ENCODE peak calls at places on chromosomes 11 and 22, in ten cellular contexts. V is left ventricle myocardium inferior, G is neural crest cell, C is Caco-2, F is fibroblast of mammary gland, Q is endothelial cell, N is fibroblast of the aortic adventitia, D is uterus, X is WTC11, E is nephron progenitor cell. K is an unnamed sample.

GRCh38 chr11:121544956-121545355 is 92.2 kb upstream of the SORL1-AS1 start:
- DNase-seq in V (no peak), C (no peak), F (no peak), N (no peak), D (no peak), E (no peak), G (no peak), Q (no peak), X (no peak), K (no peak)

GRCh38 chr11:69486773-69487266 is 5.4 kb downstream of the LINC01488 start:
- DNase-seq in C (no peak), N (no peak), G (no peak), F (no peak), E (no peak), V (peak), X (no peak), D (no peak), Q (no peak), K (no peak)

GRCh38 chr22:21942407-21942895 is 10.2 kb downstream of the PPM1F start:
- DNase-seq in V (peak), C (no peak), Q (peak), G (no peak), D (peak), N (peak), X (no peak), E (no peak), F (peak), K (peak)

GRCh38 chr11:105829084-105829483 is 193.0 kb downstream of the MSANTD4 start:
- DNase-seq in F (no peak), C (no peak), N (no peak), X (no peak), V (no peak), Q (no peak), D (no peak), G (no peak), E (no peak), K (no peak)

GRCh38 chr11:72676874-72677341 is 2.7 kb upstream of the PDE2A start:
- DNase-seq in X (peak), E (peak), G (peak), N (peak), D (peak), F (peak), C (peak), Q (peak), V (peak), K (peak)

GRCh38 chr11:111788464-111788863 is 22.3 kb upstream of the PPP2R1B start:
- DNase-seq in N (no peak), X (no peak), E (no peak), Q (no peak), V (no peak), D (no peak), C (no peak), F (no peak), G (no peak), K (no peak)

GRCh38 chr11:57306156-57306876 is 18.4 kb downstream of the TNKS1BP1 start:
- DNase-seq in X (no peak), D (no peak), N (no peak), V (no peak), F (peak), E (no peak), Q (no peak), G (no peak), C (no peak), K (no peak)

GRCh38 chr11:66317766-66318575 is 1.1 kb upstream of the CD248 start:
- DNase-seq in V (peak), E (peak), X (peak), C (peak), F (peak), G (no peak), D (peak), N (peak), Q (no peak), K (peak)

GRCh38 chr11:36273110-36273509 is 16.1 kb downstream of the COMMD9 start:
- DNase-seq in F (peak), G (no peak), N (no peak), C (no peak), X (no peak), D (no peak), Q (no peak), V (no peak), E (no peak), K (peak)

GRCh38 chr11:58934945-58935513 is 4.3 kb upstream of the GLYATL1 start:
- DNase-seq in Q (no peak), E (no peak), F (no peak), D (no peak), C (no peak), G (no peak), N (no peak), V (no peak), X (no peak), K (no peak)

GRCh38 chr22:19612866-19613572 is 88.8 kb upstream of the CLDN5 start:
- DNase-seq in C (no peak), F (no peak), Q (no peak), E (no peak), X (no peak), V (no peak), N (no peak), D (no peak), G (no peak), K (no peak)

GRCh38 chr11:61923166-61924015 is 6.0 kb upstream of the RAB3IL1 start:
- DNase-seq in N (peak), G (no peak), Q (no peak), D (peak), F (peak), X (peak), V (peak), C (peak), E (peak), K (peak)

GRCh38 chr11:33542921-33543320 is 157.7 kb downstream of the C11orf91 start:
- DNase-seq in E (peak), G (peak), D (peak), C (peak), N (peak), X (peak), V (peak), F (peak), Q (peak), K (no peak)

GRCh38 chr11:30333405-30333804 is 10.5 kb downstream of the ARL14EP start:
- DNase-seq in X (no peak), D (no peak), C (peak), G (no peak), N (peak), E (no peak), V (no peak), Q (no peak), F (peak), K (no peak)

GRCh38 chr11:102139081-102139498 is 28.8 kb downstream of the YAP1 start:
- DNase-seq in Q (no peak), E (no peak), N (peak), G (no peak), F (peak), C (no peak), X (no peak), D (peak), V (no peak), K (no peak)

GRCh38 chr22:30298005-30298701 is 8.8 kb upstream of the CASTOR1 start:
- DNase-seq in V (no peak), E (no peak), C (peak), N (no peak), Q (no peak), D (no peak), F (no peak), G (no peak), X (no peak), K (no peak)

GRCh38 chr11:65487467-65488272 is 11.2 kb upstream of the MALAT1 start:
- DNase-seq in Q (peak), X (peak), E (peak), G (peak), D (peak), N (peak), V (peak), C (peak), F (peak), K (peak)

GRCh38 chr11:93537767-93538261 is 5.4 kb downstream of the SMCO4 start:
- DNase-seq in G (no peak), Q (no peak), F (peak), D (peak), N (no peak), X (no peak), E (no peak), C (no peak), V (no peak), K (no peak)

GRCh38 chr22:23243006-23243573 is 62.8 kb downstream of the BCR start:
- DNase-seq in V (no peak), X (peak), F (no peak), G (peak), D (no peak), N (no peak), E (peak), Q (no peak), C (peak), K (no peak)

GRCh38 chr11:118628432-118628831 is 21.0 kb downstream of the PHLDB1 start:
- DNase-seq in C (no peak), Q (no peak), F (no peak), G (no peak), X (no peak), E (no peak), N (no peak), V (peak), D (no peak), K (no peak)

GRCh38 chr11:115330693-115331482 is 173.3 kb downstream of the CADM1 start:
- DNase-seq in V (no peak), C (no peak), D (no peak), Q (no peak), G (no peak), F (no peak), E (no peak), X (no peak), N (no peak), K (no peak)

GRCh38 chr11:15584158-15584557 is 469.4 kb downstream of the INSC start:
- DNase-seq in X (no peak), D (no peak), Q (no peak), G (no peak), N (no peak), C (no peak), F (no peak), E (no peak), V (no peak), K (no peak)

GRCh38 chr22:22342697-22343602 is 98.4 kb downstream of the VPREB1 start:
- DNase-seq in G (peak), F (peak), D (no peak), C (peak), N (peak), Q (peak), E (peak), X (peak), V (peak), K (no peak)

GRCh38 chr11:73168925-73169579 is 26.9 kb upstream of the FCHSD2 start:
- DNase-seq in X (no peak), F (no peak), E (peak), V (no peak), N (no peak), G (no peak), Q (no peak), C (no peak), D (no peak), K (no peak)

GRCh38 chr11:61828629-61829407 is 718 bp downstream of the FADS2 start:
- DNase-seq in X (peak), F (peak), D (peak), N (peak), Q (peak), E (peak), C (peak), G (peak), V (peak), K (no peak)

GRCh38 chr11:96306933-96307747 is 35.9 kb downstream of the MAML2 start:
- DNase-seq in F (peak), N (peak), X (no peak), Q (peak), D (peak), V (peak), E (peak), G (peak), C (no peak), K (peak)

GRCh38 chr11:43458486-43458885 is 99.8 kb downstream of the TTC17 start:
- DNase-seq in C (no peak), F (no peak), N (no peak), Q (no peak), X (no peak), V (no peak), E (no peak), G (no peak), D (no peak), K (no peak)

GRCh38 chr11:15117751-15118150 is 3.0 kb downstream of the INSC start:
- DNase-seq in G (peak), E (no peak), C (no peak), V (no peak), F (no peak), N (no peak), D (no peak), Q (no peak), X (no peak), K (no peak)

GRCh38 chr11:71301046-71301857 is 48.9 kb upstream of the SHANK2 start:
- DNase-seq in Q (no peak), F (no peak), E (no peak), X (no peak), C (no peak), N (no peak), D (no peak), V (no peak), G (no peak), K (peak)
- TF ChIP-seq CTCF in Q (no peak), F (no peak), E (no peak), X (no peak), C (no peak), N (no peak), D (no peak), V (no peak), G (no peak), K (no peak)

GRCh38 chr22:41526802-41527799 is 17.2 kb downstream of the POLR3H start:
- DNase-seq in D (peak), N (peak), F (peak), X (peak), V (peak), G (peak), C (peak), Q (peak), E (peak), K (no peak)
- TF ChIP-seq CTCF in D (peak), N (peak), F (peak), X (peak), V (peak), G (peak), C (peak), Q (peak), E (peak), K (no peak)

DNA sequence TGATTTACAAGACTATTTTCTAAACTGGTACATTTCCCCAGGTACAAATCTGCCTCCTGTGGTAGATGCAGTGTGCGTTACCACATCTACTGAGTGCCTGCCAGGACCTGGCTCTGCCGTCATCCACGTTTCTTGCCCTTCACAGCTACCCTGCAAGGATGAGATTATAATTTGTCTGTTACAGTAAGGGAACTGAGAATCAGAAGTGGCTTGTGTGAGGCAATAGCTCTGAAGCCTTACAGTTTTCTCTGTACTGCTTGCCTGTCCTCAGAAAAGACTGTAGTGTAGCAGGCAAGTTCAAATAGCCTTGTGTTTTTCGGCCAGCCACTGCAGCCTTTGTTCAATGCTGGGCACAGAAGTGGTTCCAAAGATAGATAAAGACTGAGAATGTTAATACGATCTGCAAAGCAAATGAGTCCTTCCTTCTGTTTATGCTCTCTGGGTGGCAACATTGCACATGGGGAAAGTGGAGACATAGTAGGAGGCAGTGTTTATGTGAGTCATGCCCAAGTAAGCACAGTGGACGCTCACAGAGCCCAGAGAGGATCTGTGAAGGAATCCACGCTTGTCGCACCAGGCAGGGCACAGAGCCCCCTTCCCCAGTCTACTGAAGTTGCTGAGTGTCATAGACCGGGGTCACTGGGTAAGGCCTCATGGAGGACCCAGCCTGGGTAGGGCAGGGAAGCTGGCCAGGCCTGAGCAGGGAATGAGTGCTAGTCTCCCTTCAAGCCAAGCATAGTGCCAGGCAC is 49.1 kb downstream of the MICAL2 start:
- DNase-seq in D (no peak), F (peak), V (no peak), Q (no peak), E (no peak), G (no peak), N (peak), C (no peak), X (no peak), K (no peak)
- TF ChIP-seq CTCF in D (no peak), F (peak), V (no peak), Q (no peak), E (no peak), G (no peak), N (no peak), C (no peak), X (no peak), K (no peak)

GRCh38 chr11:119839504-119840133 is 110.6 kb upstream of the NECTIN1 start:
- DNase-seq in X (no peak), D (no peak), G (no peak), F (no peak), E (peak), C (no peak), N (no peak), Q (no peak), V (no peak), K (no peak)
- TF ChIP-seq CTCF in X (no peak), D (no peak), G (no peak), F (no peak), E (no peak), C (no peak), N (no peak), Q (no peak), V (no peak), K (no peak)

GRCh38 chr11:75399344-75400109 is at the start of gene RPS3:
- DNase-seq in Q (peak), C (peak), E (peak), F (peak), D (peak), V (peak), G (peak), N (peak), X (peak), K (peak)
- TF ChIP-seq CTCF in Q (no peak), C (no peak), E (no peak), F (no peak), D (peak), V (peak), G (no peak), N (no peak), X (no peak), K (no peak)

K was measured in lower leg skin.